ENCODE peak calls at places on chromosomes 7 and 10, in eight cellular contexts. F is ovary, W is IMR-90, I is body of pancreas, H is thyroid gland, K is tibial nerve, O is esophagus squamous epithelium, R is lower leg skin. T is an unnamed sample.

GRCh38 chr10:97435211-97435610 is 9.2 kb downstream of the PGAM1 start:
- DNase-seq in F (no peak), W (no peak), I (no peak), H (no peak), K (no peak), O (no peak), R (no peak), T (no peak)

GRCh38 chr7:78090616-78091015 is 292.0 kb downstream of the PHTF2 start:
- DNase-seq in F (no peak), W (peak), I (no peak), H (no peak), K (no peak), O (no peak), R (no peak), T (no peak)

GRCh38 chr10:88071814-88072380 is 208.5 kb downstream of the PTEN start:
- DNase-seq in F (no peak), W (no peak), I (no peak), H (no peak), K (no peak), O (no peak), R (no peak), T (no peak)

GRCh38 chr7:107877731-107878382 is 13.1 kb upstream of the DLD start:
- DNase-seq in F (no peak), W (no peak), I (no peak), H (peak), K (no peak), O (no peak), R (no peak), T (no peak)

GRCh38 chr10:70052462-70053211 is at the start of gene MACROH2A2:
- DNase-seq in F (peak), W (peak), I (peak), H (peak), K (peak), O (no peak), R (peak), T (peak)

GRCh38 chr10:132591166-132591971 is 53.8 kb downstream of the INPP5A start:
- DNase-seq in F (no peak), W (peak), I (peak), H (peak), K (no peak), O (no peak), R (no peak), T (peak)

GRCh38 chr10:58781873-58782488 is 269.3 kb downstream of the BICC1 start:
- DNase-seq in F (no peak), W (peak), I (no peak), H (no peak), K (no peak), O (no peak), R (no peak), T (no peak)

GRCh38 chr7:17058568-17058967 is 176.8 kb upstream of the AGR3 start:
- DNase-seq in F (no peak), W (peak), I (no peak), H (no peak), K (no peak), O (no peak), R (no peak), T (no peak)

GRCh38 chr7:44969701-44970494 is 8.9 kb downstream of the MYO1G start:
- DNase-seq in F (no peak), W (no peak), I (no peak), H (no peak), K (no peak), O (no peak), R (no peak), T (no peak)

GRCh38 chr10:1589257-1589656 is 148.1 kb downstream of the ADARB2 start:
- DNase-seq in F (no peak), W (no peak), I (no peak), H (no peak), K (no peak), O (no peak), R (no peak), T (peak)

GRCh38 chr7:100418930-100419659 is 9.4 kb downstream of the ZCWPW1 start:
- DNase-seq in F (no peak), W (no peak), I (no peak), H (no peak), K (no peak), O (no peak), R (no peak), T (no peak)

GRCh38 chr10:88902328-88902789 is 22.3 kb downstream of the STAMBPL1 start:
- DNase-seq in F (no peak), W (no peak), I (no peak), H (no peak), K (no peak), O (no peak), R (no peak), T (no peak)

GRCh38 chr7:74334026-74334425 is 44.8 kb downstream of the CLIP2 start:
- DNase-seq in F (no peak), W (peak), I (no peak), H (no peak), K (no peak), O (no peak), R (no peak), T (no peak)

GRCh38 chr10:125158528-125159485 is 1.6 kb downstream of the CTBP2 start:
- DNase-seq in F (peak), W (peak), I (no peak), H (peak), K (no peak), O (no peak), R (no peak), T (no peak)

GRCh38 chr10:3452683-3453388 is 280.3 kb upstream of the PITRM1 start:
- DNase-seq in F (no peak), W (peak), I (no peak), H (no peak), K (no peak), O (no peak), R (no peak), T (no peak)

GRCh38 chr7:137656227-137656849 is 190.4 kb downstream of the DGKI start:
- DNase-seq in F (peak), W (peak), I (peak), H (peak), K (peak), O (no peak), R (peak), T (peak)

GRCh38 chr10:129417164-129417563 is 49.9 kb upstream of the MGMT start:
- DNase-seq in F (no peak), W (peak), I (no peak), H (no peak), K (no peak), O (no peak), R (peak), T (no peak)

GRCh38 chr10:114131094-114131493 is 42.9 kb downstream of the CCDC186 start:
- DNase-seq in F (no peak), W (no peak), I (no peak), H (no peak), K (no peak), O (no peak), R (no peak), T (no peak)

GRCh38 chr7:139889186-139889871 is 60.3 kb downstream of the TBXAS1 start:
- DNase-seq in F (no peak), W (peak), I (no peak), H (no peak), K (no peak), O (no peak), R (no peak), T (no peak)

GRCh38 chr7:26363465-26363864 is 71.8 kb downstream of the SNX10 start:
- DNase-seq in F (no peak), W (no peak), I (no peak), H (no peak), K (no peak), O (no peak), R (no peak), T (no peak)

GRCh38 chr10:31660301-31660700 is 268.3 kb downstream of the ARHGAP12 start:
- DNase-seq in F (no peak), W (no peak), I (no peak), H (no peak), K (no peak), O (no peak), R (no peak), T (no peak)

GRCh38 chr10:129344956-129345355 is 122.1 kb upstream of the MGMT start:
- DNase-seq in F (no peak), W (no peak), I (no peak), H (no peak), K (no peak), O (no peak), R (no peak), T (no peak)

GRCh38 chr10:131850490-131850880 is 50.3 kb upstream of the PPP2R2D start:
- DNase-seq in F (no peak), W (no peak), I (no peak), H (no peak), K (no peak), O (no peak), R (no peak), T (no peak)

GRCh38 chr10:52740913-52741675 is 31.5 kb downstream of the MBL2 start:
- DNase-seq in F (no peak), W (peak), I (peak), H (peak), K (no peak), O (no peak), R (no peak), T (no peak)

GRCh38 chr10:73887038-73888015 is 13.0 kb upstream of the CAMK2G start:
- DNase-seq in F (peak), W (peak), I (peak), H (peak), K (peak), O (no peak), R (peak), T (peak)

GRCh38 chr7:95096123-95096395 is 188.7 kb downstream of the PPP1R9A start:
- DNase-seq in F (no peak), W (no peak), I (no peak), H (no peak), K (no peak), O (no peak), R (no peak), T (no peak)

GRCh38 chr7:35260254-35260653 is 6.4 kb upstream of the TBX20 start:
- DNase-seq in F (no peak), W (no peak), I (no peak), H (no peak), K (no peak), O (no peak), R (no peak), T (no peak)

GRCh38 chr10:128008521-128009250 is 101.8 kb downstream of the PTPRE start:
- DNase-seq in F (no peak), W (no peak), I (no peak), H (no peak), K (no peak), O (no peak), R (no peak), T (no peak)

GRCh38 chr7:56083150-56083785 is 9.5 kb downstream of the PHKG1 start:
- DNase-seq in F (peak), W (no peak), I (peak), H (peak), K (no peak), O (no peak), R (no peak), T (no peak)

GRCh38 chr10:132588301-132589013 is 50.9 kb downstream of the INPP5A start:
- DNase-seq in F (no peak), W (no peak), I (no peak), H (no peak), K (no peak), O (no peak), R (no peak), T (peak)

GRCh38 chr10:22927661-22928403 is at the start of gene ARMC3:
- DNase-seq in F (no peak), W (no peak), I (peak), H (peak), K (no peak), O (no peak), R (no peak), T (peak)

GRCh38 chr7:101563198-101563901 is 65.7 kb downstream of the MYL10 start:
- DNase-seq in F (no peak), W (no peak), I (no peak), H (no peak), K (no peak), O (no peak), R (no peak), T (no peak)

GRCh38 chr10:93346712-93347111 is 135.4 kb downstream of the MYOF start:
- DNase-seq in F (no peak), W (peak), I (no peak), H (no peak), K (no peak), O (no peak), R (no peak), T (no peak)

GRCh38 chr7:65983965-65984654 is 2.1 kb upstream of the GUSB start:
- DNase-seq in F (no peak), W (no peak), I (no peak), H (no peak), K (no peak), O (no peak), R (no peak), T (no peak)

GRCh38 chr7:65979583-65980477 is 2.2 kb downstream of the GUSB start:
- DNase-seq in F (no peak), W (no peak), I (no peak), H (no peak), K (no peak), O (no peak), R (no peak), T (no peak)

GRCh38 chr7:65981965-65982792 is at the start of gene GUSB:
- DNase-seq in F (peak), W (peak), I (peak), H (peak), K (peak), O (peak), R (peak), T (peak)

GRCh38 chr7:65978891-65979582 is 3.0 kb downstream of the GUSB start:
- DNase-seq in F (no peak), W (no peak), I (no peak), H (no peak), K (no peak), O (no peak), R (no peak), T (no peak)

GRCh38 chr7:65980478-65981250 is 1.3 kb downstream of the GUSB start:
- DNase-seq in F (no peak), W (no peak), I (no peak), H (peak), K (no peak), O (peak), R (peak), T (peak)
- TF ChIP-seq POLR2A in F (no peak), W (no peak), I (no peak), H (no peak), K (no peak), O (no peak), R (no peak), T (no peak)

DNA sequence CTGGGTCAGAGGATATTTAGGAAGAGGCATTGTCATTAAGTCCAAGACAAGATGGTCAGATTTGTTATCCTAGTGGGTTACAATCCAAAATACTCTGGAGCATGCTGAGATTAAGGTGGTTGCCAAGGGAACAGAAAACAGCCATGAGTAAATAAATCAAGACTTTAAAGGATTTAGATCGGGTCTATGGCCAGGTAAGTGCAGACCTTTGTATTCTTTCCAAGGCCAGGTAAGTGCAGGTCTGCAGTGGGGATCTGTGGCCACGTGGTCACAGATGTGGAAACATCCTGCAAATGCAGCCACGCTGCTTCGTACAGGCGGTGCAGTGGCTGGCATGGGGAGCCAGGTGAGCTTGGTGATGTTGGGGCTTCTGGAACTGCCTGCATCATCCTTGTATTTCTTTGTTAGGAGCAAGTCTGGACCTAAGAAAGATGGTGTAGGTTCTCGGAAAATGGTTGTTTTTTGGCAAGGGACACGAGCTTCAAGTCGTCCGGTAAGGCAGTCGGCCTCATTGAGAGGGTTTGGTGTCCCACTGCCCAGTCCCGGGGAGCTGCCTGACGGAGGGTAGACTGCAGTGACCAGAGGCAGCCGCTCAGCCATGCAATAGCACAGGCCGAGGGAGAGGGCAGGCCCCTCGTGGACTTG is 21.8 kb downstream of the ZNF775 start:
- DNase-seq in F (no peak), W (no peak), I (peak), H (no peak), K (no peak), O (no peak), R (no peak), T (no peak)
- H3K4me3 ChIP-seq in F (no peak), W (no peak), I (no peak), H (no peak), K (no peak), O (no peak), R (no peak), T (no peak)

GRCh38 chr7:42900842-42901241 is 11.0 kb downstream of the C7orf25 start:
- DNase-seq in F (no peak), W (no peak), I (no peak), H (no peak), K (no peak), O (no peak), R (no peak), T (no peak)
- TF ChIP-seq CTCF in F (no peak), W (no peak), I (no peak), H (no peak), K (no peak), O (no peak), R (no peak), T (no peak)

DNA sequence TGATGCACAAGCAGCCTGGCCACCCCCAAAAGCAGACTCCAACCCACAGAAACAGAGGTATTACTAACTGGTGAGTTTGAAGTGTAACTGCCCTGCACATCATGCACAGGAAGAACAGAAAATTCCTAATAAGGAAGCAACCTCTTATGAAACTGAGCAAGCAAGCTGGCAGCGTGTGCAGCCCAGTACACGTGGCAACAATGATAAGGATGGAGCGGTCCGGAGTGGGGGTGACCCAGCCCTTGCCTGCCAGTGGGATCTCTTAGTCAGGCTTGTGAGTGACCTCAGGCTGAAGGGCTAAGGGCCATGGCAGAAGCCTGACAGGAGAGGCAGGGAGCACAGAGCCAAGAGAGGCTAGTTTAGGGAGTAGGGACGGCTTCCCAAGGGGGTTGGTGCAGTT is 22.1 kb upstream of the AOAH start:
- DNase-seq in F (no peak), W (peak), I (peak), H (no peak), K (no peak), O (no peak), R (no peak), T (no peak)
- TF ChIP-seq POLR2A in F (no peak), W (no peak), I (no peak), H (no peak), K (no peak), O (no peak), R (no peak), T (no peak)